ENCODE peak calls at places on chromosomes 3 and 15, in five cellular contexts. J is PC-9, P is IMR-90, F is NB4, B is HL-60. D is an unnamed sample.

GRCh38 chr3:126858887-126859286 is 124.0 kb upstream of the PLXNA1 start:
- DNase-seq in B (no peak), J (peak), P (peak), F (peak), D (peak)

GRCh38 chr3:160804762-160805161 is 48.7 kb downstream of the PPM1L start:
- DNase-seq in B (no peak), P (no peak), F (no peak), J (no peak), D (no peak)

GRCh38 chr3:54243262-54243931 is 121.0 kb downstream of the CACNA2D3 start:
- DNase-seq in F (no peak), B (no peak), P (no peak), J (no peak), D (peak)

GRCh38 chr3:64049136-64049535 is 25.8 kb upstream of the PSMD6 start:
- DNase-seq in B (no peak), P (peak), J (no peak), F (no peak), D (peak)

GRCh38 chr15:59292393-59292792 is 80.3 kb downstream of the MYO1E start:
- DNase-seq in P (peak), J (no peak), F (no peak), B (no peak), D (peak)

GRCh38 chr15:85754993-85755392 is 39.7 kb downstream of the KLHL25 start:
- DNase-seq in P (peak), B (no peak), F (no peak), J (no peak), D (no peak)

GRCh38 chr3:127411083-127411727 is 123.4 kb upstream of the PRR20G start:
- DNase-seq in P (no peak), F (no peak), J (no peak), B (no peak), D (no peak)

GRCh38 chr15:39140060-39140604 is 440.7 kb upstream of the THBS1 start:
- DNase-seq in B (no peak), F (no peak), P (peak), J (peak), D (peak)

GRCh38 chr15:42996871-42997270 is 76.3 kb upstream of the TTBK2 start:
- DNase-seq in J (no peak), B (no peak), F (no peak), P (no peak), D (no peak)

GRCh38 chr3:147130461-147130860 is 275.9 kb downstream of the ZIC4 start:
- DNase-seq in F (no peak), P (peak), J (no peak), B (no peak), D (peak)

GRCh38 chr3:104909188-104909587 is 457.5 kb upstream of the ALCAM start:
- DNase-seq in P (peak), J (no peak), B (no peak), F (no peak), D (peak)

GRCh38 chr15:51580982-51581381 is 41.6 kb downstream of the DMXL2 start:
- DNase-seq in B (peak), J (no peak), P (no peak), F (peak), D (no peak)

GRCh38 chr15:44314512-44314911 is 26.0 kb downstream of the GOLM2 start:
- DNase-seq in P (no peak), F (no peak), J (no peak), B (no peak), D (no peak)

GRCh38 chr3:29515451-29515850 is 234.6 kb downstream of the RBMS3 start:
- DNase-seq in J (no peak), B (no peak), F (peak), P (peak), D (peak)

GRCh38 chr3:32569540-32570425 is 875 bp downstream of the DYNC1LI1 start:
- DNase-seq in P (peak), F (peak), B (peak), J (peak), D (peak)

GRCh38 chr3:196736670-196737374 is 2.8 kb upstream of the PAK2 start:
- DNase-seq in J (no peak), P (no peak), B (no peak), F (no peak), D (peak)

GRCh38 chr3:196739671-196740475 is at the start of gene PAK2:
- DNase-seq in B (peak), J (peak), P (peak), F (peak), D (peak)

GRCh38 chr3:196737655-196738054 is 2.0 kb upstream of the PAK2 start:
- DNase-seq in P (no peak), J (no peak), B (no peak), F (no peak), D (no peak)

GRCh38 chr3:196740476-196741400 is 1.1 kb downstream of the PAK2 start:
- DNase-seq in F (peak), J (peak), P (peak), B (no peak), D (peak)

GRCh38 chr3:196741401-196741761 is 1.7 kb downstream of the PAK2 start:
- DNase-seq in P (no peak), J (no peak), B (no peak), F (no peak), D (no peak)
- H3K4me3 ChIP-seq in P (peak), J (peak), B (peak), F (peak), D (peak)

GRCh38 chr3:168094580-168094876 is 1.2 kb downstream of the GOLIM4 start:
- DNase-seq in B (no peak), F (no peak), J (no peak), P (no peak), D (no peak)
- TF ChIP-seq CTCF in B (no peak), F (no peak), J (no peak), P (no peak), D (no peak)

GRCh38 chr3:58463181-58463941 is 28.5 kb upstream of the KCTD6 start:
- DNase-seq in P (peak), J (peak), B (peak), F (peak), D (peak)
- H3K4me3 ChIP-seq in P (no peak), J (no peak), B (no peak), F (no peak), D (peak)

DNA sequence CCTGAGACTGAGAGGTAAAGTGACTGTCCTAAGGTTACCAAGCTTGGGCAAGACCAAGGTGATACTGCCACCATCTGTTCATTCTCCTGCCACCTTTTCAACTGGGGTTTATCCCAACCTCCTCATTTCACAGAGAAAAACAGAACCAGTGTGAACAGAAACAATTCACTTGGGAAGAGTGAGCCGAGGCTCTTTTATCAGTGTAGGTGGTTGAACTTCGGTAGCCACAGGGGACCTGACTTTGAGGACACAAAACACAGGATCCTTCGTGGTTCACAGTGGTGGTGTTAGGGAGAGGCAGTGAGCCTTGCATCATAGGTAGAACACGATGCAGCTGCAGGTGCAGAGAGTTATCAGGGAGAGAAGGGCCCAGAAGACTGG is 72.8 kb upstream of the ICE2 start:
- DNase-seq in P (no peak), B (no peak), F (no peak), J (no peak), D (no peak)
- TF ChIP-seq CTCF in P (no peak), B (no peak), F (no peak), J (no peak), D (no peak)

DNA sequence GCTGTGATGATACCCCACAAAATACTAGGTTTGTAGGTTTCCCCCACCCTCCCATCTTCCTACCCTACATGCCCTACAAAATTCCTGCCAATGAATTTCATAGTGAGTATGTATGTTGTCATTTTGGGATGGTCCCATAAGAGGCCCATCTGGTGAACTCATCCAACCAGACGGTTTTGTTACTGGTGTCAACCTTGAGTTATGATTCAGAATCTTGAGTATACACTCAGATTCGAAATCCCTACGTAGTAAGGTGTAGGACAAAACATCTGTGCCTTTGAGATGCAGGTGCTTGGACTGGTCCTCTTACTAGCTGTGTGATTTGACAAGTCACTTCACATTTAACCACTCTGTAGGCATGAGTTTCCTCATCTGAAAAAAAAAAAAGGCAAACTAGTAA is 3.6 kb downstream of the SIAH2 start:
- DNase-seq in F (no peak), B (no peak), P (no peak), J (peak), D (no peak)
- H3K4me3 ChIP-seq in F (no peak), B (no peak), P (no peak), J (no peak), D (no peak)

GRCh38 chr15:56243774-56244236 is at the start of gene RFX7:
- DNase-seq in J (no peak), F (peak), P (peak), B (peak), D (peak)
- TF ChIP-seq CTCF in J (no peak), F (no peak), P (no peak), B (no peak), D (no peak)

GRCh38 chr3:197794115-197794514 is 3.1 kb downstream of the LRCH3 start:
- DNase-seq in F (no peak), P (no peak), B (no peak), J (no peak), D (no peak)
- H3K4me3 ChIP-seq in F (no peak), P (no peak), B (no peak), J (no peak), D (no peak)

DNA sequence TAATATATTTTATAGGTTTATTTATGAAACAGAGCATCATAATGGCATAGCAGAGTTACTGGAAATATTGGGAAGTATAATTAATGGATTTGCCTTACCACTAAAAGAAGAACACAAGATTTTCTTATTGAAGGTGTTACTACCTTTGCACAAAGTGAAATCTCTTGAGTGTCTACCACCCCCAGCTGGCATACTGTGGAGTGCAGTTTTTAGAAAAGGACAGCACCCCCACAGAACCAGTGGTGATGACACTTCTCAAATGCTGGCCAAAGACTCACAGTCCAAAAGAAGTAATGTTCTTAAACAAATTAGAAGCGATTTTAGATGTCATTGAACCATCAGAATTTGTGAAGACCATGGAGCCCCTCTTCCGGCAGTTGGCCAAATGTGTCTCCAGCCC is 58.1 kb downstream of the DNAH1 start:
- DNase-seq in J (no peak), F (peak), P (no peak), B (peak), D (no peak)
- TF ChIP-seq CTCF in J (no peak), F (peak), P (no peak), B (no peak), D (no peak)

GRCh38 chr3:4504340-4505261 is 11.5 kb downstream of the ITPR1 start:
- DNase-seq in F (peak), J (no peak), B (peak), P (no peak), D (peak)
- H3K4me3 ChIP-seq in F (no peak), J (no peak), B (peak), P (peak), D (peak)